ENCODE peak calls at places on chromosomes 3 and 15, in six cellular contexts. One of them, this sample, is unnamed.

GRCh38 chr15:79680721-79681120 is 216.1 kb downstream of the MTHFS start:
- DNase-seq in HEK293T: no peak
- DNase-seq in renal cortical epithelial cell: peak
- DNase-seq in Caco-2: no peak
- DNase-seq in HFF-Myc: peak
- DNase-seq in iPS-NIHi11: peak
- DNase-seq in this sample: peak

GRCh38 chr15:95249524-95249923 is 1018.2 kb downstream of the MCTP2 start:
- DNase-seq in HEK293T: no peak
- DNase-seq in renal cortical epithelial cell: no peak
- DNase-seq in Caco-2: no peak
- DNase-seq in HFF-Myc: no peak
- DNase-seq in iPS-NIHi11: no peak
- DNase-seq in this sample: no peak

GRCh38 chr15:75843618-75844610 is 667 bp downstream of the UBE2Q2 start:
- DNase-seq in HEK293T: peak
- DNase-seq in renal cortical epithelial cell: no peak
- DNase-seq in Caco-2: peak
- DNase-seq in HFF-Myc: no peak
- DNase-seq in iPS-NIHi11: peak
- DNase-seq in this sample: peak

GRCh38 chr3:51703026-51703775 is 3.7 kb upstream of the GRM2 start:
- DNase-seq in HEK293T: no peak
- DNase-seq in renal cortical epithelial cell: no peak
- DNase-seq in Caco-2: no peak
- DNase-seq in HFF-Myc: no peak
- DNase-seq in iPS-NIHi11: peak
- DNase-seq in this sample: no peak

GRCh38 chr3:4759689-4760312 is 219.4 kb upstream of the BHLHE40 start:
- DNase-seq in HEK293T: no peak
- DNase-seq in renal cortical epithelial cell: no peak
- DNase-seq in Caco-2: no peak
- DNase-seq in HFF-Myc: no peak
- DNase-seq in iPS-NIHi11: no peak
- DNase-seq in this sample: no peak

GRCh38 chr15:87907676-87908446 is 348.7 kb downstream of the NTRK3 start:
- DNase-seq in HEK293T: no peak
- DNase-seq in renal cortical epithelial cell: no peak
- DNase-seq in Caco-2: no peak
- DNase-seq in HFF-Myc: no peak
- DNase-seq in iPS-NIHi11: no peak
- DNase-seq in this sample: no peak

GRCh38 chr3:77348244-77348855 is 308.5 kb downstream of the ROBO2 start:
- DNase-seq in HEK293T: peak
- DNase-seq in renal cortical epithelial cell: peak
- DNase-seq in Caco-2: peak
- DNase-seq in HFF-Myc: peak
- DNase-seq in iPS-NIHi11: peak
- DNase-seq in this sample: peak

GRCh38 chr3:33312361-33312760 is 35.1 kb downstream of the FBXL2 start:
- DNase-seq in HEK293T: no peak
- DNase-seq in renal cortical epithelial cell: no peak
- DNase-seq in Caco-2: no peak
- DNase-seq in HFF-Myc: no peak
- DNase-seq in iPS-NIHi11: no peak
- DNase-seq in this sample: no peak

GRCh38 chr3:13543251-13543650 is 5.7 kb upstream of the FBLN2 start:
- DNase-seq in HEK293T: no peak
- DNase-seq in renal cortical epithelial cell: peak
- DNase-seq in Caco-2: no peak
- DNase-seq in HFF-Myc: no peak
- DNase-seq in iPS-NIHi11: no peak
- DNase-seq in this sample: no peak

GRCh38 chr3:129596194-129597086 is 10.0 kb downstream of the PLXND1 start:
- DNase-seq in HEK293T: no peak
- DNase-seq in renal cortical epithelial cell: no peak
- DNase-seq in Caco-2: peak
- DNase-seq in HFF-Myc: no peak
- DNase-seq in iPS-NIHi11: peak
- DNase-seq in this sample: no peak

GRCh38 chr3:176521531-176522175 is 675.6 kb downstream of the TBL1XR1 start:
- DNase-seq in HEK293T: no peak
- DNase-seq in renal cortical epithelial cell: no peak
- DNase-seq in Caco-2: no peak
- DNase-seq in HFF-Myc: peak
- DNase-seq in iPS-NIHi11: peak
- DNase-seq in this sample: no peak

GRCh38 chr3:187401861-187402260 is 33.7 kb downstream of the RTP4 start:
- DNase-seq in HEK293T: no peak
- DNase-seq in renal cortical epithelial cell: no peak
- DNase-seq in Caco-2: no peak
- DNase-seq in HFF-Myc: no peak
- DNase-seq in iPS-NIHi11: no peak
- DNase-seq in this sample: no peak

GRCh38 chr15:51144021-51144532 is 49.4 kb upstream of the TNFAIP8L3 start:
- DNase-seq in HEK293T: no peak
- DNase-seq in renal cortical epithelial cell: peak
- DNase-seq in Caco-2: no peak
- DNase-seq in HFF-Myc: peak
- DNase-seq in iPS-NIHi11: no peak
- DNase-seq in this sample: no peak

GRCh38 chr3:150370129-150370602 is 37.9 kb upstream of the TSC22D2 start:
- DNase-seq in HEK293T: peak
- DNase-seq in renal cortical epithelial cell: peak
- DNase-seq in Caco-2: peak
- DNase-seq in HFF-Myc: peak
- DNase-seq in iPS-NIHi11: peak
- DNase-seq in this sample: no peak

GRCh38 chr3:36597422-36597821 is 166.9 kb downstream of the DCLK3 start:
- DNase-seq in HEK293T: no peak
- DNase-seq in renal cortical epithelial cell: peak
- DNase-seq in Caco-2: no peak
- DNase-seq in HFF-Myc: no peak
- DNase-seq in iPS-NIHi11: no peak
- DNase-seq in this sample: no peak

GRCh38 chr3:50322386-50323091 is at the start of gene HYAL2:
- DNase-seq in HEK293T: no peak
- DNase-seq in renal cortical epithelial cell: no peak
- DNase-seq in Caco-2: no peak
- DNase-seq in HFF-Myc: no peak
- DNase-seq in iPS-NIHi11: no peak
- DNase-seq in this sample: no peak

GRCh38 chr3:123479891-123480290 is 31.0 kb upstream of the ADCY5 start:
- DNase-seq in HEK293T: no peak
- DNase-seq in renal cortical epithelial cell: no peak
- DNase-seq in Caco-2: no peak
- DNase-seq in HFF-Myc: no peak
- DNase-seq in iPS-NIHi11: no peak
- DNase-seq in this sample: no peak

GRCh38 chr3:162170581-162170980 is 674.0 kb downstream of the OTOL1 start:
- DNase-seq in HEK293T: no peak
- DNase-seq in renal cortical epithelial cell: peak
- DNase-seq in Caco-2: no peak
- DNase-seq in HFF-Myc: no peak
- DNase-seq in iPS-NIHi11: no peak
- DNase-seq in this sample: no peak

GRCh38 chr3:74883690-74884089 is 269.2 kb upstream of the CNTN3 start:
- DNase-seq in HEK293T: peak
- DNase-seq in renal cortical epithelial cell: no peak
- DNase-seq in Caco-2: no peak
- DNase-seq in HFF-Myc: no peak
- DNase-seq in iPS-NIHi11: peak
- DNase-seq in this sample: no peak

GRCh38 chr15:40936234-40936708 is 7.1 kb downstream of the DLL4 start:
- DNase-seq in HEK293T: no peak
- DNase-seq in renal cortical epithelial cell: no peak
- DNase-seq in Caco-2: no peak
- DNase-seq in HFF-Myc: no peak
- DNase-seq in iPS-NIHi11: no peak
- DNase-seq in this sample: no peak

GRCh38 chr15:45157974-45158373 is 28.2 kb downstream of the DUOX1 start:
- DNase-seq in HEK293T: no peak
- DNase-seq in renal cortical epithelial cell: peak
- DNase-seq in Caco-2: no peak
- DNase-seq in HFF-Myc: no peak
- DNase-seq in iPS-NIHi11: peak
- DNase-seq in this sample: no peak

GRCh38 chr3:148030975-148031374 is 621.8 kb downstream of the ZIC1 start:
- DNase-seq in HEK293T: no peak
- DNase-seq in renal cortical epithelial cell: no peak
- DNase-seq in Caco-2: no peak
- DNase-seq in HFF-Myc: no peak
- DNase-seq in iPS-NIHi11: no peak
- DNase-seq in this sample: no peak

GRCh38 chr15:30953183-30953582 is 38.2 kb downstream of the MTMR10 start:
- DNase-seq in HEK293T: no peak
- DNase-seq in renal cortical epithelial cell: no peak
- DNase-seq in Caco-2: no peak
- DNase-seq in HFF-Myc: no peak
- DNase-seq in iPS-NIHi11: no peak
- DNase-seq in this sample: no peak